ENCODE peak calls at places on chromosomes 16 and 17, in seven cellular contexts. S is fibroblast of the aortic adventitia, I is neuronal stem cell, Y is tibial artery, C is astrocyte of the spinal cord, O is cardiac fibroblast, E is sigmoid colon. J is an unnamed sample.

GRCh38 chr16:10791048-10791447 is 27.5 kb downstream of the TVP23A start:
- DNase-seq in S (no peak), I (no peak), Y (no peak), C (no peak), O (no peak), E (no peak), J (no peak)

GRCh38 chr16:2983706-2984136 is 3.5 kb upstream of the PKMYT1 start:
- DNase-seq in S (peak; percentile 65), I (peak; percentile 79), Y (peak; percentile 90), C (peak; percentile 80), O (peak; percentile 82), E (peak; percentile 90), J (peak; percentile 84)

GRCh38 chr16:21985524-21985923 is 15.4 kb downstream of the PDZD9 start:
- DNase-seq in S (no peak), I (no peak), Y (no peak), C (no peak), O (no peak), E (no peak), J (no peak)

GRCh38 chr17:4591529-4591928 is 7.2 kb downstream of the SMTNL2 start:
- DNase-seq in S (peak; percentile 21), I (no peak), Y (no peak), C (no peak), O (peak; percentile 27), E (no peak), J (no peak)

GRCh38 chr17:81902023-81902652 is at the start of gene NPB:
- DNase-seq in S (no peak), I (no peak), Y (peak; percentile 72), C (no peak), O (no peak), E (no peak), J (no peak)

GRCh38 chr17:68433211-68433610 is 24.1 kb downstream of the WIPI1 start:
- DNase-seq in S (no peak), I (no peak), Y (peak; percentile 25), C (no peak), O (no peak), E (no peak), J (no peak)

GRCh38 chr17:17990282-17990681 is 17.6 kb downstream of the DRC3 start:
- DNase-seq in S (no peak), I (no peak), Y (no peak), C (no peak), O (no peak), E (no peak), J (no peak)

GRCh38 chr17:79053251-79053925 is 21.2 kb upstream of the ENGASE start:
- DNase-seq in S (peak; percentile 37), I (no peak), Y (no peak), C (peak; percentile 39), O (peak; percentile 60), E (peak; percentile 46), J (no peak)

GRCh38 chr17:66661411-66661843 is 173.5 kb upstream of the CACNG5 start:
- DNase-seq in S (peak; percentile 35), I (no peak), Y (no peak), C (peak; percentile 52), O (peak; percentile 81), E (no peak), J (no peak)

GRCh38 chr17:412211-413015 is 59.8 kb upstream of the RPH3AL start:
- DNase-seq in S (peak; percentile 81), I (peak; percentile 53), Y (no peak), C (peak; percentile 64), O (peak; percentile 77), E (no peak), J (no peak)

GRCh38 chr17:37719866-37720265 is 25.0 kb downstream of the HNF1B start:
- DNase-seq in S (no peak), I (no peak), Y (no peak), C (no peak), O (no peak), E (no peak), J (no peak)

GRCh38 chr17:37714897-37715296 is 30.0 kb downstream of the HNF1B start:
- DNase-seq in S (no peak), I (no peak), Y (no peak), C (peak; percentile 17), O (peak; percentile 25), E (no peak), J (no peak)

GRCh38 chr17:37718383-37719048 is 26.3 kb downstream of the HNF1B start:
- DNase-seq in S (no peak), I (no peak), Y (no peak), C (no peak), O (no peak), E (no peak), J (no peak)

GRCh38 chr17:37720989-37721388 is 23.9 kb downstream of the HNF1B start:
- DNase-seq in S (no peak), I (no peak), Y (no peak), C (no peak), O (no peak), E (no peak), J (no peak)

DNA sequence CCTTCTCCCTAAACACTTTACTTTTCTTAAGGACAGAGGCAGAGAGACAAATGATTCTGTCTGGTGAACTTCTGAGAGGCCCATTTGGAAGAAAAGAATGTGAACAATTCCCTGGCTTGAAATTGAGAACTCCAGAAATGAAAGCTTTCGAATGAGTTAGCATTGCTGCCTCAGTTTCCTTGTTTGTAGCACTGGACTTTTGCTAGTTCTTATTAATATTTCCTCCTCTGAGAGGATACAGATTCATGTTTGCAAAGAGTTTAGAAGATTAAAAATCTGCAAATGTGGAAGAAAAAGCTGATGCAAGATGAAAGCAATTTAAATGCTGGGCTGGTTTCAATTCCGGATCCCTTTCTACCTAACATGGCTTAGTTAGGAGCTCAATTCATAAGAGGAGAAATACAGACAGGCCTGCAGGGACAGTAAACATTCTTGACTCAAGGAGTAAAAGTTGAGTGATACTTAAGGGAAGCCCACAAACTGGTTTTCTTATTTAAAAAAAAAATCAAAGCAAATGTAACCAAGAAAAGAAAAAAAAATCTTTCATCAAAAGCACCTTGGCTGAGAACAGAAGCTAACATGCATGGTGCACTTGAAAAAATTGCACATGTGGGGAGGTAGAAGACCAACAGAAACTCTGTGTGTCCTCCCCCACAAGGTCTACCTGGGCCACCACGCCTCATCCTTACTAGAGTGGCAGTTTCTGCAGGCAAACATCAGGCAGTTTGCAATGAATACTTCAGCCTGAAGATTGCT is 27.1 kb downstream of the HNF1B start:
- DNase-seq in S (peak; percentile 70), I (no peak), Y (no peak), C (peak; percentile 47), O (peak; percentile 32), E (no peak), J (no peak)
- H3K4me3 ChIP-seq in S (no peak overlapping the region), I (no peak overlapping the region), Y (no peak overlapping the region), C (no peak overlapping the region), O (no peak overlapping the region), E (no peak overlapping the region), J (no peak overlapping the region)

GRCh38 chr16:12651765-12652531 is 151.7 kb downstream of the CPPED1 start:
- DNase-seq in S (no peak), I (peak; percentile 58), Y (no peak), C (no peak), O (no peak), E (no peak), J (no peak)

GRCh38 chr16:12652924-12653323 is 150.8 kb downstream of the CPPED1 start:
- DNase-seq in S (no peak), I (no peak), Y (no peak), C (no peak), O (no peak), E (no peak), J (no peak)

GRCh38 chr16:12646098-12646489 is 157.6 kb downstream of the CPPED1 start:
- DNase-seq in S (no peak), I (no peak), Y (no peak), C (no peak), O (no peak), E (no peak), J (no peak)

GRCh38 chr16:12646490-12647274 is 157.0 kb downstream of the CPPED1 start:
- DNase-seq in S (no peak), I (no peak), Y (no peak), C (no peak), O (no peak), E (no peak), J (no peak)

DNA sequence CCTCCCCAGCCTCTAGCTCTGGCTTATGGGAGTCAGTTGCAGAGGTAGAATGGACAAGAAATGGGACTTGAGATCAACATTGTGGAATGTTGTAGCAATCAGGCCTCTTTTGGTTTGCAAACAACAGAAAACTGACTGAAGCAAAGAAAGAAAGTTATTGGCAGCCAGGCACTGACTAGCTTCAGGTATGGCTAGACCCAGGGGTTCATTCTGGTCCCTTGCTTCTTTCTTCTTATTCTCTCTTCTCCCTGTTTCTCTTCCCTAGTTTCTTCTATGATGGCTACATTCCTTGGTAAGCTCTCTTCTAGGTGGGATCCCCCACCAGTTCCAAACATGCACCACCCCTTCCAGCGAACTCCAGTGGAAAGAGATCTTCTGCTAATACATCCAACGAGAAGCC is 154.3 kb downstream of the CPPED1 start:
- DNase-seq in S (no peak), I (no peak), Y (no peak), C (no peak), O (no peak), E (no peak), J (no peak)
- H3K4me3 ChIP-seq in S (no peak overlapping the region), I (no peak overlapping the region), Y (no peak overlapping the region), C (no peak overlapping the region), O (no peak overlapping the region), E (no peak overlapping the region), J (no peak overlapping the region)

GRCh38 chr16:316741-317464 is 33.9 kb downstream of the PDIA2 start:
- DNase-seq in S (no peak), I (no peak), Y (no peak), C (no peak), O (no peak), E (no peak), J (no peak)

GRCh38 chr16:317583-317982 is 34.6 kb downstream of the PDIA2 start:
- DNase-seq in S (no peak), I (no peak), Y (no peak), C (no peak), O (no peak), E (no peak), J (no peak)

GRCh38 chr16:318628-319027 is 33.9 kb downstream of the AXIN1 start:
- DNase-seq in S (no peak), I (peak; percentile 14), Y (no peak), C (no peak), O (no peak), E (no peak), J (no peak)

GRCh38 chr16:311725-312124 is 28.8 kb downstream of the PDIA2 start:
- DNase-seq in S (no peak), I (no peak), Y (no peak), C (no peak), O (no peak), E (no peak), J (no peak)

DNA sequence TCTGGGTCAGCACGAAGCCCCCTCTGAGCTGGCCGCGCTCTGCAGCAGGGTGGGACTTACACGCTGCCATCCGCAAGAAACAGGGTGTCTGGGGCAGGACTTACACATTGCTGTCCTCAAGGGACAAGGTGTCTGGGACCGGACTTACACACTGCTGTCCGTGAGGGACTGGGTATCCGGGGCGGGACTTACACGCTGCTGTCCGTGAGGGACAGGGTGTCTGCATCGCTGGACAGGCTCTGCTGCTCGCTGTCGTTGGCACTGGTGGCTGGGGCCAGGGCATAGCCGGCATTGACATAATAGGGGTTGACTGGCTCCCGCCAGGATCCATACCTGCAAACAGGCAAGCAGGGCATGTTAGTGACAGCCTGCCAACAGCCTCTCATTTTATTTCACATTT is 31.4 kb downstream of the PDIA2 start:
- DNase-seq in S (no peak), I (no peak), Y (no peak), C (no peak), O (no peak), E (no peak), J (no peak)
- H3K4me3 ChIP-seq in S (no peak overlapping the region), I (no peak overlapping the region), Y (no peak overlapping the region), C (no peak overlapping the region), O (no peak overlapping the region), E (no peak overlapping the region), J (no peak overlapping the region)

GRCh38 chr17:40614431-40615294 is 33.0 kb downstream of the SMARCE1 start:
- DNase-seq in S (no peak), I (no peak), Y (no peak), C (no peak), O (no peak), E (no peak), J (no peak)
- H3K4me3 ChIP-seq in S (no peak overlapping the region), I (no peak overlapping the region), Y (no peak overlapping the region), C (no peak overlapping the region), O (no peak overlapping the region), E (no peak overlapping the region), J (no peak overlapping the region)

J was measured in coronary artery.